ENCODE peak calls at places on chromosome 10, in five cellular contexts. One of them, this sample, is unnamed.

GRCh38 chr10:43809211-43809930 is 160.7 kb upstream of the ZNF32 start:
- DNase-seq in A549: no peak
- DNase-seq in right lobe of liver: no peak
- DNase-seq in CD8-positive, alpha-beta T cell: no peak
- DNase-seq in ovary: no peak
- DNase-seq in this sample: peak

GRCh38 chr10:124044143-124044862 is 49.1 kb downstream of the CHST15 start:
- DNase-seq in A549: no peak
- DNase-seq in right lobe of liver: peak
- DNase-seq in ovary: no peak
- DNase-seq in CD8-positive, alpha-beta T cell: no peak
- DNase-seq in this sample: no peak

GRCh38 chr10:58513189-58514101 is 773 bp downstream of the BICC1 start:
- DNase-seq in right lobe of liver: peak
- DNase-seq in A549: peak
- DNase-seq in ovary: peak
- DNase-seq in CD8-positive, alpha-beta T cell: no peak
- DNase-seq in this sample: peak

GRCh38 chr10:86795353-86795752 is 38.9 kb downstream of the BMPR1A start:
- DNase-seq in ovary: no peak
- DNase-seq in CD8-positive, alpha-beta T cell: no peak
- DNase-seq in A549: peak
- DNase-seq in right lobe of liver: no peak
- DNase-seq in this sample: peak

GRCh38 chr10:13115832-13116793 is 16.1 kb downstream of the OPTN start:
- DNase-seq in A549: no peak
- DNase-seq in right lobe of liver: no peak
- DNase-seq in CD8-positive, alpha-beta T cell: no peak
- DNase-seq in ovary: no peak
- DNase-seq in this sample: no peak

GRCh38 chr10:25068152-25069058 is 52.0 kb downstream of the THNSL1 start:
- DNase-seq in A549: no peak
- DNase-seq in CD8-positive, alpha-beta T cell: no peak
- DNase-seq in ovary: no peak
- DNase-seq in right lobe of liver: no peak
- DNase-seq in this sample: peak

GRCh38 chr10:43255644-43256431 is 11.0 kb downstream of the RASGEF1A start:
- DNase-seq in right lobe of liver: no peak
- DNase-seq in ovary: peak
- DNase-seq in CD8-positive, alpha-beta T cell: no peak
- DNase-seq in A549: peak
- DNase-seq in this sample: peak

GRCh38 chr10:97347317-97347716 is 12.8 kb upstream of the FRAT2 start:
- DNase-seq in CD8-positive, alpha-beta T cell: no peak
- DNase-seq in A549: no peak
- DNase-seq in right lobe of liver: no peak
- DNase-seq in ovary: no peak
- DNase-seq in this sample: no peak

GRCh38 chr10:129491123-129491734 is 24.2 kb downstream of the MGMT start:
- DNase-seq in right lobe of liver: no peak
- DNase-seq in CD8-positive, alpha-beta T cell: no peak
- DNase-seq in A549: no peak
- DNase-seq in ovary: no peak
- DNase-seq in this sample: peak

GRCh38 chr10:69064762-69065328 is 23.1 kb upstream of the SRGN start:
- DNase-seq in ovary: no peak
- DNase-seq in CD8-positive, alpha-beta T cell: no peak
- DNase-seq in right lobe of liver: no peak
- DNase-seq in A549: no peak
- DNase-seq in this sample: no peak
- TF ChIP-seq CTCF in ovary: no peak
- TF ChIP-seq CTCF in CD8-positive, alpha-beta T cell: no peak
- TF ChIP-seq CTCF in right lobe of liver: no peak
- TF ChIP-seq CTCF in A549: no peak
- TF ChIP-seq CTCF in this sample: no peak

DNA sequence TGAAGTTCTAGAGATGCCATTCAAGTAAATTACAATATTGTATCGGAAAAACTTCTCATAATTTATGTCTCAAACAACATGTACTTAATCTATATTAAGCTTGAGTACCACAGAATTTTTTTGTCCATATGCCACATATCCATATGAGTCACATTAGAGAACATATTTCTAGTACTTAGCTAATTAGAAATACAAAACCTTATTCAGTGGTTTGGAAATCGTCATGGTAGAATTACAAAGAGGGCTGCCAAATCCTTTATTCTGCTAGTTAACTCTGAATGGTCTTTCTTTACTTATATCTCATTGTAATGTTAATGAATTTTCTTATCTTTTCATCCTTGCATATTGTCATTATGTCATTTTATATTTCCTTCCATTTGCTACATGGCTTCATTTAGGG is 9.0 kb upstream of the VIM start:
- DNase-seq in CD8-positive, alpha-beta T cell: no peak
- DNase-seq in A549: no peak
- DNase-seq in right lobe of liver: no peak
- DNase-seq in ovary: no peak
- DNase-seq in this sample: no peak
- H3K4me3 ChIP-seq in CD8-positive, alpha-beta T cell: no peak
- H3K4me3 ChIP-seq in A549: no peak
- H3K4me3 ChIP-seq in right lobe of liver: no peak
- H3K4me3 ChIP-seq in ovary: no peak
- H3K4me3 ChIP-seq in this sample: no peak

DNA sequence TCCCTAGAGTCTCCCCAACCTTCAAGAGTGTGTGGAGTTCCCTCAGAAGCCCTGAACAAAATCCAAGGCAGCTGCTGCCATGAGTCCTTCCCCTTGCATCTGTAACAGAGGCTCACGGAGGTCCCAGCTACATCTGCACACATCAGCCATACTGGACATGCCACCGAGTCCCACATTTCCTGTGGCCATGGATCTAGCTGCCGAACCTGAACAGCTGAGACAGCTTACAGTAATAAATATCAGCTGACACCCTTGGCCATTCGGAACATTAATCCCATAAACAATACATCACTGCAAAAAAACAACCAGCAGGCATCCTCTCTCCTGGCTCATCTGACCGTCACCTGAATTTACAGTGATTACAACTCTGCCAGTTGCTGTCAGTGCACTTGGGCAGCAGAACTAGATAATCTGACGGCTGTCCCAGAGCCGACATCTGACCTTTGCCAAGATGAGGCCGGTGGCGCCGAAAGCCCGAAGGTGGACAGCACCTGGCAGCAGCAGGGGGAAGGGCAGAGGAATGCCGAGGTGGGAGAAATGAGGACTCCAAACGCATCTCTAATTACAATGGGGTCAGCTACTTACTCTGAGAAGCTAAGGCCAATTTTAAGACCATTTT is 33.6 kb downstream of the TRIM8 start:
- DNase-seq in CD8-positive, alpha-beta T cell: no peak
- DNase-seq in right lobe of liver: no peak
- DNase-seq in A549: no peak
- DNase-seq in ovary: peak
- DNase-seq in this sample: no peak
- H3K27ac ChIP-seq in CD8-positive, alpha-beta T cell: no peak
- H3K27ac ChIP-seq in right lobe of liver: no peak
- H3K27ac ChIP-seq in A549: no peak
- H3K27ac ChIP-seq in ovary: no peak
- H3K27ac ChIP-seq in this sample: no peak

DNA sequence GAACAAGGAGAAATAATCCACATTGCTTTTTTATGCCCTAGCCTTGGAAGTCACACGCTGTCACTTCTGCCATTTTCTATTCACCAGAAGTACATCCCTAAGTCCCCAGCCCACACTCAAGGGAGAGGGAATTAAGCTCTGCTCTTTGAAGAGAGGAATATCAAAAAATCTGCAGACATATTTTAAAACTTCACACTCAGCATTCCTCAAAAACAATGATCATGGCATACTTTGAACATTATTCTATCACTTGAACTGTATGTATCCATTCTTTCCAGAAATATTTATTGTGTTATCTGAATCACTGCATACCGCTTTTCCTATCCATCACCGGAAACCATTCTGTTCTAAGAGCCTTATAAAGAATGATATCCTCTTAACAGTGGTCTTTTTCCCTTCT is 9.4 kb downstream of the ABCC2 start:
- DNase-seq in A549: no peak
- DNase-seq in ovary: no peak
- DNase-seq in CD8-positive, alpha-beta T cell: no peak
- DNase-seq in right lobe of liver: no peak
- DNase-seq in this sample: no peak
- TF ChIP-seq CTCF in A549: no peak
- TF ChIP-seq CTCF in ovary: no peak
- TF ChIP-seq CTCF in CD8-positive, alpha-beta T cell: no peak
- TF ChIP-seq CTCF in right lobe of liver: no peak
- TF ChIP-seq CTCF in this sample: no peak

GRCh38 chr10:101222683-101223273 is 6.5 kb downstream of the LBX1 start:
- DNase-seq in A549: no peak
- DNase-seq in ovary: no peak
- DNase-seq in right lobe of liver: no peak
- DNase-seq in CD8-positive, alpha-beta T cell: no peak
- DNase-seq in this sample: no peak
- H3K4me3 ChIP-seq in A549: no peak
- H3K4me3 ChIP-seq in ovary: peak
- H3K4me3 ChIP-seq in right lobe of liver: peak
- H3K4me3 ChIP-seq in CD8-positive, alpha-beta T cell: peak
- H3K4me3 ChIP-seq in this sample: peak

DNA sequence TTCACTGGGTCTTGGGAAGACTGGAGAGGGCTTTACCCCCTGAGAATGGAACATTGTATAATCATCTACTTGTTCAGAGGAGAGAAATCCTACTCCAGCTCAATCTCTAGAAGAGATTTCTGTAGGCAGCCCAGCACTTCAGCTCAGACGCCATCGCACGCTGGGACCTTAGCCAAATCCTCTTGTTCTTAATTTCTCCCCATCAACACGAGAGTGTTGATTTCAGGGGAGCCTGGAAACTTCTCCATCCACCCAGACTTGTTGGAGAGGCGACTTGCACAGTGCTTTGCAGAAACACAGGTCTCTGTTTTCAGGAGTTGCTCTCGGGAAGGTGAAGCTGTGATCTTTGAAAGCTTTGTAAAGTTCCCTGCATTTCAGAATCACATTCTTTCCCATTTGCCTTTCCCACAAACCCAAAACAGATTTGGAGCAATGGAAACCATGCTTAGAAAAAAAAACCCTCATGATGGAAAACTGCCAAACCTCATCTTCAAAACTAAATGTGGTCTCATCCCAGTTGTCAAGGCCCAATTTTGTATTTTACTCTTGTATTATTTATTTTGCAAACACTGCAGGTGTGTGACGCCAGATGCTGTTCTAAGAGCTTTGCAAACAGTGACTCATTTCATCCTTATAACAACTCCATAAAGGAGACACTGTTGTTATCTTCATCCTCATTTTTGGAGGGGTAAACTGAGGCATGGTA is 60.9 kb downstream of the CALML3 start:
- DNase-seq in CD8-positive, alpha-beta T cell: no peak
- DNase-seq in A549: no peak
- DNase-seq in ovary: no peak
- DNase-seq in right lobe of liver: no peak
- DNase-seq in this sample: peak
- H3K27ac ChIP-seq in CD8-positive, alpha-beta T cell: no peak
- H3K27ac ChIP-seq in A549: peak
- H3K27ac ChIP-seq in ovary: no peak
- H3K27ac ChIP-seq in right lobe of liver: no peak
- H3K27ac ChIP-seq in this sample: peak